ENCODE peak calls at places on chromosome X, in four cellular contexts. V is HepG2, H is K562, P is H1. W is an unnamed sample.
A peak's percentile ranks its signal among the peaks of the same experiment; 100 is the strongest.

GRCh38 chrX:31717474-31717873 is 645.6 kb upstream of the FTHL17 start:
- DNase-seq in V (no peak), P (no peak), H (no peak), W (no peak)

GRCh38 chrX:10722804-10723364 is 102.5 kb upstream of the MID1 start:
- DNase-seq in V (no peak), H (peak; percentile 57), P (peak; percentile 76), W (no peak)

GRCh38 chrX:9767375-9767774 is 1.7 kb upstream of the GPR143 start:
- DNase-seq in H (no peak), P (no peak), V (peak; percentile 31), W (no peak)

GRCh38 chrX:11789809-11790208 is 31.8 kb downstream of the MSL3 start:
- DNase-seq in H (no peak), V (no peak), P (no peak), W (peak; percentile 48)

GRCh38 chrX:108245462-108245861 is 153.9 kb downstream of the ATG4A start:
- DNase-seq in H (no peak), V (no peak), P (no peak), W (no peak)

GRCh38 chrX:77900688-77901087 is 1.4 kb downstream of the COX7B start:
- DNase-seq in H (no peak), P (no peak), V (no peak), W (no peak)

GRCh38 chrX:117522725-117523700 is 593.6 kb downstream of the KLHL13 start:
- DNase-seq in P (no peak), H (no peak), V (no peak), W (no peak)

GRCh38 chrX:39972340-39972739 is 125.4 kb downstream of the BCOR start:
- DNase-seq in H (no peak), V (no peak), P (no peak), W (no peak)

GRCh38 chrX:153057281-153057680 is 1.0 kb downstream of the PNMA3 start:
- DNase-seq in H (no peak), V (no peak), P (no peak), W (no peak)

GRCh38 chrX:111869639-111870034 is 6.3 kb upstream of the TRPC5OS start:
- DNase-seq in V (no peak), P (peak; percentile 43), H (peak; percentile 25), W (peak; percentile 19)

GRCh38 chrX:121283921-121284320 is 236.5 kb downstream of the GLUD2 start:
- DNase-seq in H (no peak), V (no peak), P (no peak), W (no peak)

GRCh38 chrX:15853586-15854079 is 980 bp downstream of the AP1S2 start:
- DNase-seq in P (no peak), H (no peak), V (no peak), W (no peak)

GRCh38 chrX:68419934-68420333 is 13.4 kb downstream of the OPHN1 start:
- DNase-seq in H (no peak), V (no peak), P (no peak), W (no peak)

GRCh38 chrX:11111038-11111851 is at the start of gene HCCS:
- DNase-seq in V (peak; percentile 67), P (peak; percentile 78), H (peak; percentile 88), W (peak; percentile 46)

GRCh38 chrX:30887721-30888120 is 1.3 kb downstream of the TAB3 start:
- DNase-seq in V (no peak), P (no peak), H (no peak), W (no peak)

GRCh38 chrX:56994375-56995270 is 718 bp downstream of the SPIN3 start:
- DNase-seq in H (no peak), V (no peak), P (no peak), W (no peak)

GRCh38 chrX:44431206-44431605 is 87.7 kb upstream of the EFHC2 start:
- DNase-seq in P (no peak), H (no peak), V (peak; percentile 6), W (no peak)

GRCh38 chrX:54076903-54077302 is 32.6 kb upstream of the PHF8 start:
- DNase-seq in H (no peak), P (no peak), V (no peak), W (no peak)

GRCh38 chrX:17655232-17656034 is 81.9 kb upstream of the SCML1 start:
- DNase-seq in H (no peak), P (peak; percentile 54), V (no peak), W (no peak)

GRCh38 chrX:112759512-112759911 is 79.8 kb upstream of the LHFPL1 start:
- DNase-seq in H (no peak), P (no peak), V (no peak), W (no peak)

GRCh38 chrX:136353519-136354095 is 52.8 kb downstream of the ADGRG4 start:
- DNase-seq in V (no peak), H (no peak), P (no peak), W (no peak)

GRCh38 chrX:130696542-130696941 is 206.5 kb downstream of the ENOX2 start:
- DNase-seq in P (no peak), V (no peak), H (no peak), W (no peak)

GRCh38 chrX:139881572-139881971 is 51.3 kb downstream of the ATP11C start:
- DNase-seq in P (no peak), V (no peak), H (no peak), W (no peak)

GRCh38 chrX:75067931-75068330 is 88.2 kb downstream of the ABCB7 start:
- DNase-seq in H (no peak), P (no peak), V (no peak), W (no peak)

GRCh38 chrX:9320940-9321339 is 143.9 kb upstream of the TBL1X start:
- DNase-seq in P (no peak), V (no peak), H (no peak), W (no peak)

GRCh38 chrX:113429011-113429410 is 588.4 kb upstream of the AMOT start:
- DNase-seq in V (no peak), P (no peak), H (no peak), W (no peak)

GRCh38 chrX:33178690-33179089 is 32.7 kb downstream of the DMD start:
- DNase-seq in H (no peak), P (no peak), V (no peak), W (no peak)

GRCh38 chrX:43526206-43526605 is 129.9 kb upstream of the MAOA start:
- DNase-seq in P (no peak), V (no peak), H (no peak), W (no peak)

GRCh38 chrX:115499112-115499805 is 61.7 kb upstream of the PLS3 start:
- DNase-seq in V (no peak), P (no peak), H (no peak), W (no peak)

GRCh38 chrX:22699591-22700091 is 300.1 kb upstream of the DDX53 start:
- DNase-seq in V (no peak), H (no peak), P (no peak), W (no peak)

GRCh38 chrX:23699636-23700194 is 32.4 kb downstream of the PRDX4 start:
- DNase-seq in V (no peak), P (peak; percentile 45), H (peak; percentile 64), W (no peak)

GRCh38 chrX:138858438-138858837 is 146.9 kb upstream of the FGF13 start:
- DNase-seq in P (no peak), H (peak; percentile 17), V (no peak), W (no peak)

GRCh38 chrX:123310112-123310511 is 126.0 kb downstream of the GRIA3 start:
- DNase-seq in V (no peak), P (no peak), H (no peak), W (no peak)

GRCh38 chrX:13334491-13334890 is 14.6 kb upstream of the ATXN3L start:
- DNase-seq in P (no peak), V (no peak), H (no peak), W (no peak)

GRCh38 chrX:38954520-38954919 is 153.3 kb downstream of the MID1IP1 start:
- DNase-seq in H (no peak), V (no peak), P (no peak), W (no peak)
- TF ChIP-seq HDAC6 in H (no peak), V (no peak), P (no peak), W (no peak)

DNA sequence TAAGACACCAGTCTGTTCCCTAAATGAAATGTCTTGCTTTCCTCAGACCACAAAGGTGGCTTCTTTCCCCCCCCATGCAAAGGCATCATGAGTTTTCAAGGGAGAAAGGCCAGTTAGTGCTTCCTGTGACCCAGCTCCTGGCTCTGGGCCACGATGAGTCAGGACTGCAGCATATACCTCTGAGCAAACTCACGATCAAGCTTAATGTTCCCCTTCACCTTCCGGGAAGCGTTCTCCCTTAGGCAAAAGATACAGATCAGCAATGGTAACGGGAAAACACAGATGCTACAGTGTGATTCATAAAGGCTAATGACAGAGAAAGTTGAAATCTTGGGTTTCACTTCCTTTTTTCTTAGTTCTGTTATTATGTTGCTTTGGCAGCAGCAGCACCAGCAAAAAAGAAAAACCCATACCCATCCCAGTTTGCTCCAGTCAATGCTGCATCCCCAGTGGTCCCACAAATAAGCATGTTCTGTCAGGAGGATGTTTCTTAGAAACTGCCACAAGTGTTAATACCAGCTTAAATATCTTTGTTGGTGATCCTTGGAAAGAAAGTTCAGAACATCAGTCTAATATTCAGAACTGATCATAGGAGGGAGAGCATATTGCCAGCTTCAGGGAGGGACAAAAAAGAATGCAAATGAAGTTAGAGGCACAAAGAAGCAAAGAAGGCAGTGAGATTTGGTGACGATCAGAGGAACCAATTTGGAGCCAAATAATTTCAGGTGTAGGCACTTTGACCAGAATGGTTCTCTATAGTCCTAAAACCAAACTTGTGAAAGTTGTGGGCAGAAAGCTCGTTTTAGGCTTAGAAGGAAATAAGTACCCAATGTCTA is 41.2 kb downstream of the LONRF3 start:
- DNase-seq in P (no peak), V (no peak), H (no peak), W (peak; percentile 40)
- TF ChIP-seq HDAC6 in P (no peak), V (no peak), H (no peak), W (no peak)

DNA sequence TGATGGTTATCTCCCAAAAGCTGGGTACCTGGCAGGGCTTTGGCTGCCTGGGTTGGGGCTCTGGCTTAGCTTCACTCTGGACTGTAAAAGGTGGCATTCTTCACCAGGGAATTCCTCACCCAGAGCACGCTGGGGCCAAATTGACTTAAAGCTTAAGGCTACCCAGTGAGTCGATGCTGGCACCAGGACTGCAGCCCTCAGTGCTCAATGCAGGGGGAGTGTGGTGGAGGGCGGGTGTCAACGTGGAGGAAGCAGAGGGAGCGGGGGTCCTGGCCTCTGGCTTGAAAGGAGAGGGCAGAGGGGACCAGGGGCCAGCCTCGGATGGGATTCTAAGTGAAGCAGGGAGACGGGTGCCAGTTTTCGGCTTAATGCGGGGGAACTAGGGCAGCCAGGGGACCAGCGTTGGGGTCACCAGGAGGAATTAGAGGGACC is 446 bp upstream of the FAM50A start:
- DNase-seq in V (no peak), H (no peak), P (no peak), W (no peak)
- TF ChIP-seq HDAC6 in V (no peak), H (no peak), P (no peak), W (no peak)

DNA sequence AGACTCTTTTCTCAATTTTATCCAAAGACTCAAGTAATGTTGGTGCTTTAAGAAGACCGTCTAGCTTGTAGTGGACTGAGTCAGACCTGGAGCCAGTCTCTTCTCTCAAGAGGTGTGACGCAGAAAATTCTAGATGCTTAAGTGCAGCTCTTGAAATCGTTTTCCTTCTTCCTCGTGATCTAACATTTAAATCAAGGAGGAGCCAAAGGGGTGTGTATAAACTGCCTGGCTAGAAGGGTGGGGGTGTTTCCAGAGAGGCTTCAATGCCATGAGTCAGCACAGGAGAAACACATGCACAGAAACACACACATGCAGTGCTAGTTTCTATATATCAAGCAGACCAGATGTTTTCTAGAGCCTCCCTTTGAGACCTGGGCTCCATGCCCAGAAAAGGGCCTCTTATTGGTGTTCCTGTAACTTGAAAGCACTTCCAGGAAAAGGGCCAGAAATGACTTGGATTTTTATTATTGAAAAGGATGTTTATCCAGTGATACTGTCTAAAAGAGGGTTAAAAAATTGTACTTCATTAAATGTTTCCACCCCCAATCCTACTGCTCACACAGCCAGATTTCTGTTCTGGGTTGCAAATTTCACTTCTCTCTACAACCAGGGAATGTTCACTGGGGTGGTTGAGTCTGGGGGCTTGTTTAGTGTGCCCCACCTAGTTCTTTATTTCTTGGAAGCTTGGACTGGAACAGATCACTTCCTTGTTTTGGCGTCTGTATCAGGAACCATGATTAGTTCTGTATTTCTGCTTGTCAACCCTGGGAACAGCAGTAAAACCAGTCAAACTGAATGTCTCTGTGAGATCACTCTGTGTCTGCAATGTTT is at the start of gene CLIC2:
- DNase-seq in V (no peak), H (peak; percentile 80), P (no peak), W (no peak)
- TF ChIP-seq HDAC6 in V (no peak), H (no peak), P (no peak), W (no peak)